ENCODE peak calls at places on chromosome 1, in ten cellular contexts. R is stimulated activated CD4-positive, alpha-beta T cell treated with anti-CD3 and anti-CD28 coated beads, Interleukin-4, amount 100 ng/mL, for 4 hours; Q is tibial nerve; G is fibroblast of mammary gland; U is activated effector memory CD4-positive, alpha-beta T cell treated with anti-CD3 and anti-CD28 coated beads, Interleukin-2, amount 50 U/mL, for 16 hours; E is esophagus muscularis mucosa; S is stimulated activated CD8-positive, alpha-beta memory T cell treated with anti-CD3 and anti-CD28 coated beads, Interleukin-4, amount 100 ng/mL, for 24 hours; F is mucosa of descending colon; H is effector memory CD4-positive, alpha-beta T cell; X is GM12864. N is an unnamed sample.

GRCh38 chr1:48817505-48818114 is 40.9 kb upstream of the BEND5 start:
- DNase-seq in R (no peak), Q (peak), G (peak), U (no peak), E (no peak), S (no peak), F (peak), H (no peak), X (no peak), N (peak)

GRCh38 chr1:244082969-244083368 is 31.9 kb downstream of the ZBTB18 start:
- DNase-seq in R (no peak), Q (no peak), G (no peak), U (no peak), E (peak), S (no peak), F (no peak), H (no peak), X (no peak), N (no peak)

GRCh38 chr1:21261551-21262281 is 28.5 kb downstream of the ECE1 start:
- DNase-seq in R (no peak), Q (peak), G (peak), U (no peak), E (peak), S (no peak), F (peak), H (no peak), X (no peak), N (no peak)

GRCh38 chr1:204084247-204084772 is 11.4 kb downstream of the SOX13 start:
- DNase-seq in R (no peak), Q (no peak), G (no peak), U (no peak), E (no peak), S (no peak), F (peak), H (no peak), X (no peak), N (peak)

GRCh38 chr1:203351037-203351625 is at the start of gene FMOD:
- DNase-seq in R (peak), Q (peak), G (peak), U (no peak), E (no peak), S (no peak), F (peak), H (no peak), X (no peak), N (no peak)

GRCh38 chr1:26553942-26554682 is 24.6 kb downstream of the RPS6KA1 start:
- DNase-seq in R (no peak), Q (no peak), G (no peak), U (no peak), E (no peak), S (no peak), F (no peak), H (no peak), X (no peak), N (no peak)

GRCh38 chr1:247295274-247295684 is 36.4 kb downstream of the ZNF496 start:
- DNase-seq in R (no peak), Q (no peak), G (peak), U (no peak), E (no peak), S (no peak), F (no peak), H (no peak), X (no peak), N (no peak)

GRCh38 chr1:25392881-25393280 is 27.7 kb downstream of the RHCE start:
- DNase-seq in R (no peak), Q (no peak), G (no peak), U (no peak), E (no peak), S (no peak), F (no peak), H (no peak), X (no peak), N (no peak)

GRCh38 chr1:178869114-178869697 is 1.7 kb downstream of the ANGPTL1 start:
- DNase-seq in R (no peak), Q (no peak), G (peak), U (no peak), E (no peak), S (no peak), F (no peak), H (no peak), X (no peak), N (no peak)

GRCh38 chr1:68279846-68280245 is 47.5 kb upstream of the WLS start:
- DNase-seq in R (no peak), Q (no peak), G (no peak), U (no peak), E (no peak), S (no peak), F (no peak), H (no peak), X (no peak), N (no peak)